ENCODE peak calls at places on chromosome 2, in nine cellular contexts. O, H, M, Q, Y, L, J, R and G are unnamed samples.

GRCh38 chr2:178195390-178196166 is 1.3 kb downstream of the OSBPL6 start:
- DNase-seq in O (no peak), H (no peak), M (no peak), Q (peak), Y (no peak), L (peak), J (no peak), R (no peak), G (no peak)

GRCh38 chr2:230643576-230644291 is 68.9 kb upstream of the CAB39 start:
- DNase-seq in O (peak), H (no peak), M (peak), Q (no peak), Y (peak), L (no peak), J (no peak), R (no peak), G (no peak)

GRCh38 chr2:169976335-169976851 is 149.1 kb downstream of the UBR3 start:
- DNase-seq in O (no peak), H (no peak), M (no peak), Q (no peak), Y (no peak), L (no peak), J (no peak), R (no peak), G (no peak)

GRCh38 chr2:24721470-24721869 is 71.7 kb downstream of the PTRHD1 start:
- DNase-seq in O (no peak), H (peak), M (peak), Q (no peak), Y (no peak), L (no peak), J (no peak), R (no peak), G (peak)

GRCh38 chr2:31060397-31060796 is 77.8 kb downstream of the GALNT14 start:
- DNase-seq in O (no peak), H (no peak), M (no peak), Q (peak), Y (no peak), L (no peak), J (no peak), R (no peak), G (no peak)

GRCh38 chr2:7826656-7827055 is 855.2 kb upstream of the ID2 start:
- DNase-seq in O (no peak), H (no peak), M (no peak), Q (no peak), Y (no peak), L (no peak), J (no peak), R (no peak), G (no peak)

GRCh38 chr2:36485521-36485920 is 112.4 kb downstream of the FEZ2 start:
- DNase-seq in O (no peak), H (peak), M (peak), Q (no peak), Y (no peak), L (no peak), J (no peak), R (no peak), G (no peak)

GRCh38 chr2:121137571-121137970 is 147.4 kb downstream of the TFCP2L1 start:
- DNase-seq in O (no peak), H (no peak), M (no peak), Q (no peak), Y (no peak), L (no peak), J (no peak), R (no peak), G (no peak)

GRCh38 chr2:240326246-240326645 is 109.2 kb upstream of the GPC1 start:
- DNase-seq in O (no peak), H (no peak), M (no peak), Q (no peak), Y (no peak), L (no peak), J (no peak), R (peak), G (no peak)

GRCh38 chr2:240953426-240954425 is 44.7 kb upstream of the SNED1 start:
- DNase-seq in O (no peak), H (no peak), M (no peak), Q (no peak), Y (no peak), L (no peak), J (no peak), R (no peak), G (no peak)

GRCh38 chr2:117972466-117973123 is 41.3 kb downstream of the CCDC93 start:
- DNase-seq in O (no peak), H (no peak), M (peak), Q (no peak), Y (no peak), L (no peak), J (no peak), R (no peak), G (no peak)

GRCh38 chr2:37689751-37690150 is 18.3 kb upstream of the CDC42EP3 start:
- DNase-seq in O (no peak), H (no peak), M (no peak), Q (no peak), Y (no peak), L (no peak), J (no peak), R (no peak), G (no peak)

GRCh38 chr2:65319674-65320041 is 92.0 kb downstream of the ACTR2 start:
- DNase-seq in O (no peak), H (no peak), M (no peak), Q (no peak), Y (no peak), L (no peak), J (no peak), R (no peak), G (no peak)

GRCh38 chr2:25957743-25958142 is 24.6 kb downstream of the KIF3C start:
- DNase-seq in O (no peak), H (no peak), M (no peak), Q (no peak), Y (no peak), L (no peak), J (no peak), R (no peak), G (no peak)

GRCh38 chr2:12507295-12507694 is 209.4 kb upstream of the TRIB2 start:
- DNase-seq in O (peak), H (peak), M (peak), Q (no peak), Y (no peak), L (no peak), J (peak), R (no peak), G (no peak)

GRCh38 chr2:33210626-33211025 is 263.9 kb downstream of the LTBP1 start:
- DNase-seq in O (no peak), H (peak), M (peak), Q (no peak), Y (no peak), L (no peak), J (no peak), R (no peak), G (no peak)

GRCh38 chr2:72826156-72826477 is 284 bp upstream of the EXOC6B start:
- DNase-seq in O (no peak), H (no peak), M (no peak), Q (no peak), Y (no peak), L (no peak), J (no peak), R (no peak), G (no peak)

GRCh38 chr2:120108049-120108448 is 95.2 kb downstream of the EPB41L5 start:
- DNase-seq in O (no peak), H (peak), M (peak), Q (peak), Y (no peak), L (peak), J (no peak), R (no peak), G (no peak)

GRCh38 chr2:58107803-58108710 is 61.5 kb downstream of the VRK2 start:
- DNase-seq in O (no peak), H (peak), M (peak), Q (peak), Y (no peak), L (no peak), J (no peak), R (no peak), G (no peak)

GRCh38 chr2:48819206-48819605 is 63.7 kb upstream of the LHCGR start:
- DNase-seq in O (no peak), H (no peak), M (no peak), Q (no peak), Y (no peak), L (no peak), J (no peak), R (no peak), G (no peak)

GRCh38 chr2:212959469-212960117 is 191.8 kb downstream of the IKZF2 start:
- DNase-seq in O (no peak), H (no peak), M (no peak), Q (no peak), Y (no peak), L (no peak), J (no peak), R (no peak), G (no peak)

GRCh38 chr2:64854773-64855237 is 134.4 kb upstream of the SLC1A4 start:
- DNase-seq in O (no peak), H (peak), M (peak), Q (no peak), Y (no peak), L (no peak), J (no peak), R (no peak), G (no peak)

GRCh38 chr2:190863946-190864345 is 16.7 kb upstream of the GLS start:
- DNase-seq in O (no peak), H (no peak), M (no peak), Q (no peak), Y (no peak), L (no peak), J (no peak), R (no peak), G (peak)

GRCh38 chr2:199988176-199988575 is 32.8 kb downstream of the MAIP1 start:
- DNase-seq in O (no peak), H (peak), M (peak), Q (no peak), Y (no peak), L (no peak), J (no peak), R (no peak), G (no peak)

GRCh38 chr2:190697421-190697820 is 48.5 kb downstream of the NAB1 start:
- DNase-seq in O (no peak), H (no peak), M (no peak), Q (no peak), Y (no peak), L (no peak), J (no peak), R (no peak), G (no peak)

GRCh38 chr2:168964251-168964807 is 63.2 kb downstream of the G6PC2 start:
- DNase-seq in O (no peak), H (no peak), M (no peak), Q (peak), Y (no peak), L (no peak), J (no peak), R (no peak), G (no peak)

GRCh38 chr2:147714582-147714981 is 130.2 kb upstream of the ACVR2A start:
- DNase-seq in O (no peak), H (no peak), M (no peak), Q (no peak), Y (no peak), L (no peak), J (no peak), R (no peak), G (no peak)

GRCh38 chr2:18883626-18884456 is 294.5 kb upstream of the NT5C1B start:
- DNase-seq in O (no peak), H (peak), M (peak), Q (peak), Y (no peak), L (no peak), J (no peak), R (no peak), G (no peak)

GRCh38 chr2:198143156-198143555 is 338.8 kb downstream of the PLCL1 start:
- DNase-seq in O (no peak), H (no peak), M (no peak), Q (no peak), Y (no peak), L (no peak), J (no peak), R (no peak), G (no peak)

GRCh38 chr2:75870654-75871137 is 160.0 kb upstream of the GCFC2 start:
- DNase-seq in O (no peak), H (no peak), M (no peak), Q (no peak), Y (no peak), L (no peak), J (no peak), R (no peak), G (no peak)

GRCh38 chr2:28447943-28448737 is 47.7 kb upstream of the PLB1 start:
- DNase-seq in O (no peak), H (peak), M (peak), Q (no peak), Y (no peak), L (no peak), J (no peak), R (no peak), G (no peak)

GRCh38 chr2:134949966-134950708 is 31.5 kb downstream of the CCNT2 start:
- DNase-seq in O (no peak), H (no peak), M (no peak), Q (no peak), Y (no peak), L (no peak), J (no peak), R (no peak), G (no peak)

GRCh38 chr2:117342415-117342814 is 472.1 kb upstream of the DDX18 start:
- DNase-seq in O (no peak), H (no peak), M (no peak), Q (no peak), Y (no peak), L (no peak), J (no peak), R (no peak), G (no peak)

GRCh38 chr2:20992201-20992711 is 51.6 kb downstream of the APOB start:
- DNase-seq in O (no peak), H (peak), M (no peak), Q (no peak), Y (no peak), L (no peak), J (no peak), R (no peak), G (no peak)